ENCODE peak calls at places on chromosomes 2 and 18, in six cellular contexts. N, O, G, U, H and Y are unnamed samples.

GRCh38 chr18:76823574-76823973 is 1.2 kb downstream of the ZNF236 start:
- DNase-seq in N (no peak), O (peak), G (no peak), U (no peak), H (no peak), Y (peak)

GRCh38 chr2:212027681-212028628 is 510.6 kb downstream of the ERBB4 start:
- DNase-seq in N (no peak), O (no peak), G (no peak), U (no peak), H (no peak), Y (no peak)

GRCh38 chr2:233021771-233022170 is 8.7 kb upstream of the NGEF start:
- DNase-seq in N (no peak), O (no peak), G (no peak), U (no peak), H (no peak), Y (no peak)

GRCh38 chr18:61926532-61926931 is 33.7 kb upstream of the RNF152 start:
- DNase-seq in N (no peak), O (no peak), G (no peak), U (no peak), H (no peak), Y (no peak)

GRCh38 chr18:56977284-56977683 is 169.6 kb upstream of the BOD1L2 start:
- DNase-seq in N (no peak), O (no peak), G (no peak), U (no peak), H (no peak), Y (no peak)

GRCh38 chr2:179686069-179686468 is 175.3 kb downstream of the ZNF385B start:
- DNase-seq in N (no peak), O (no peak), G (no peak), U (no peak), H (no peak), Y (no peak)

GRCh38 chr18:24060644-24061043 is 46.1 kb downstream of the TTC39C start:
- DNase-seq in N (no peak), O (no peak), G (no peak), U (no peak), H (no peak), Y (no peak)

GRCh38 chr2:55585451-55586079 is 31.9 kb downstream of the PPP4R3B start:
- DNase-seq in N (no peak), O (no peak), G (peak), U (no peak), H (no peak), Y (no peak)

GRCh38 chr18:58632557-58632956 is 3.7 kb upstream of the ALPK2 start:
- DNase-seq in N (peak), O (no peak), G (no peak), U (no peak), H (no peak), Y (no peak)

GRCh38 chr18:30271716-30272115 is 770.8 kb downstream of the DSC3 start:
- DNase-seq in N (no peak), O (no peak), G (no peak), U (no peak), H (no peak), Y (no peak)

GRCh38 chr18:63336366-63337099 is 17.0 kb upstream of the BCL2 start:
- DNase-seq in N (no peak), O (no peak), G (peak), U (no peak), H (no peak), Y (no peak)

GRCh38 chr2:229417906-229418305 is 146.8 kb upstream of the PID1 start:
- DNase-seq in N (no peak), O (no peak), G (no peak), U (no peak), H (no peak), Y (no peak)

GRCh38 chr18:57956495-57956894 is 87.5 kb upstream of the NEDD4L start:
- DNase-seq in N (no peak), O (no peak), G (no peak), U (no peak), H (no peak), Y (no peak)

GRCh38 chr2:215531284-215531683 is 95.4 kb upstream of the FN1 start:
- DNase-seq in N (no peak), O (no peak), G (no peak), U (no peak), H (no peak), Y (no peak)

GRCh38 chr18:48002933-48003365 is 72.5 kb upstream of the SMAD2 start:
- DNase-seq in N (peak), O (no peak), G (no peak), U (no peak), H (no peak), Y (no peak)

GRCh38 chr2:235416816-235417499 is 76.9 kb upstream of the AGAP1 start:
- DNase-seq in N (no peak), O (no peak), G (no peak), U (no peak), H (no peak), Y (no peak)

GRCh38 chr2:69762513-69763494 is 20.9 kb downstream of the ANXA4 start:
- DNase-seq in N (peak), O (no peak), G (no peak), U (no peak), H (no peak), Y (no peak)

GRCh38 chr2:152466925-152467676 is 132.1 kb downstream of the FMNL2 start:
- DNase-seq in N (no peak), O (no peak), G (no peak), U (no peak), H (peak), Y (no peak)

GRCh38 chr18:8657873-8658521 is 47.4 kb upstream of the MTCL1 start:
- DNase-seq in N (no peak), O (no peak), G (no peak), U (no peak), H (no peak), Y (no peak)

GRCh38 chr2:238100821-238101771 is 956 bp downstream of the ESPNL start:
- DNase-seq in N (no peak), O (no peak), G (no peak), U (peak), H (peak), Y (peak)

GRCh38 chr2:10498525-10499274 is 50.6 kb upstream of the ODC1 start:
- DNase-seq in N (no peak), O (no peak), G (no peak), U (no peak), H (peak), Y (no peak)

GRCh38 chr2:160928854-160929301 is 231.3 kb upstream of the TANK start:
- DNase-seq in N (no peak), O (no peak), G (peak), U (no peak), H (no peak), Y (no peak)

GRCh38 chr18:54684786-54685185 is 93.7 kb downstream of the DYNAP start:
- DNase-seq in N (no peak), O (no peak), G (no peak), U (no peak), H (no peak), Y (no peak)

GRCh38 chr2:177599072-177599688 is 206.6 kb downstream of the AGPS start:
- DNase-seq in N (no peak), O (no peak), G (no peak), U (no peak), H (no peak), Y (no peak)

GRCh38 chr2:180677928-180678327 is 302.5 kb upstream of the UBE2E3 start:
- DNase-seq in N (no peak), O (no peak), G (no peak), U (no peak), H (no peak), Y (no peak)

GRCh38 chr2:33276868-33277503 is 199.5 kb upstream of the RASGRP3 start:
- DNase-seq in N (no peak), O (no peak), G (no peak), U (no peak), H (no peak), Y (no peak)

GRCh38 chr2:150280255-150280654 is 207.2 kb downstream of the RND3 start:
- DNase-seq in N (peak), O (no peak), G (no peak), U (no peak), H (no peak), Y (no peak)

GRCh38 chr18:10101293-10101701 is 187.5 kb downstream of the VAPA start:
- DNase-seq in N (peak), O (no peak), G (no peak), U (no peak), H (no peak), Y (no peak)

GRCh38 chr2:224551693-224552092 is 33.5 kb downstream of the CUL3 start:
- DNase-seq in N (no peak), O (no peak), G (no peak), U (no peak), H (no peak), Y (no peak)

GRCh38 chr2:226839960-226840359 is 4.1 kb downstream of the RHBDD1 start:
- DNase-seq in N (no peak), O (no peak), G (no peak), U (no peak), H (no peak), Y (no peak)

GRCh38 chr2:59301466-59302402 is 1060.6 kb upstream of the FANCL start:
- DNase-seq in N (peak), O (peak), G (peak), U (no peak), H (no peak), Y (no peak)

GRCh38 chr18:62716679-62717058 is 1.3 kb downstream of the PHLPP1 start:
- DNase-seq in N (peak), O (peak), G (no peak), U (no peak), H (peak), Y (peak)

GRCh38 chr2:191247381-191248057 is 2.3 kb downstream of the MYO1B start:
- DNase-seq in N (peak), O (no peak), G (peak), U (no peak), H (no peak), Y (no peak)

GRCh38 chr2:240399419-240400318 is 35.8 kb upstream of the GPC1 start:
- DNase-seq in N (no peak), O (no peak), G (no peak), U (peak), H (peak), Y (peak)

GRCh38 chr2:98917031-98917459 is 19.0 kb downstream of the CRACDL start:
- DNase-seq in N (no peak), O (no peak), G (peak), U (peak), H (no peak), Y (no peak)

DNA sequence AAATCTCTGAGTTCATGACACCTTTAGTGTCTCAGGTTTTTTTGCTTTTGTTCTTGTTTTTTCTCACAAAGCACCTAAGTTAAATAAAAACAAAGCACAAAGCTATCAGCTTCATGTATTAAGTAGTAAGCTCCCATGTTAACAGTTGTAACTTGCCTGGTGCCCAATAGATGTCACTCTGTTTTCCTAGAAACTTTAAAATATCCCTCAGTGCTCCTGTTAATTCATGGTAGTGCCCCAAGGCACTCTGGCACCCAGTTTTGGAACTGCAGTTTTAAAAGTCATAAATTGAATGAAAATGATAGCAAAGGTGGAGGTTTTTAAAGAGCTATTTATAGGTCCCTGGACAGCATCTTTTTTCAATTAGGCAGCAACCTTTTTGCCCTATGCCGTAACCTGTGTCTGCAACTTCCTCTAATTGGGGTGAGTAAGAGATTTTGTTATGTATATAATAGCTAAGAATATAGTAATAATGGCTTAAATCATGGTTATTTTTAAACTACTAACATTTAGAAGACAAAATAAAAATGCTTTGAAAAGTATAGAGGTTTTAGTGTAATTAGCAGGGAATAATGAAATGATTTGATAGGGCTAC is 555.0 kb upstream of the TMEFF2 start:
- DNase-seq in N (no peak), O (no peak), G (no peak), U (no peak), H (no peak), Y (no peak)
- TF ChIP-seq CTCF in N (no peak), O (peak), G (no peak), U (no peak), H (no peak), Y (peak)

GRCh38 chr2:231709636-231709980 is 1.3 kb downstream of the PTMA start:
- DNase-seq in N (peak), O (no peak), G (no peak), U (no peak), H (peak), Y (no peak)

GRCh38 chr2:231711677-231712461 is 3.5 kb downstream of the PTMA start:
- DNase-seq in N (no peak), O (no peak), G (no peak), U (no peak), H (no peak), Y (no peak)

GRCh38 chr2:231710751-231711676 is 2.7 kb downstream of the PTMA start:
- DNase-seq in N (peak), O (no peak), G (no peak), U (no peak), H (peak), Y (no peak)

GRCh38 chr2:231708773-231709635 is 679 bp downstream of the PTMA start:
- DNase-seq in N (peak), O (peak), G (no peak), U (no peak), H (peak), Y (no peak)

DNA sequence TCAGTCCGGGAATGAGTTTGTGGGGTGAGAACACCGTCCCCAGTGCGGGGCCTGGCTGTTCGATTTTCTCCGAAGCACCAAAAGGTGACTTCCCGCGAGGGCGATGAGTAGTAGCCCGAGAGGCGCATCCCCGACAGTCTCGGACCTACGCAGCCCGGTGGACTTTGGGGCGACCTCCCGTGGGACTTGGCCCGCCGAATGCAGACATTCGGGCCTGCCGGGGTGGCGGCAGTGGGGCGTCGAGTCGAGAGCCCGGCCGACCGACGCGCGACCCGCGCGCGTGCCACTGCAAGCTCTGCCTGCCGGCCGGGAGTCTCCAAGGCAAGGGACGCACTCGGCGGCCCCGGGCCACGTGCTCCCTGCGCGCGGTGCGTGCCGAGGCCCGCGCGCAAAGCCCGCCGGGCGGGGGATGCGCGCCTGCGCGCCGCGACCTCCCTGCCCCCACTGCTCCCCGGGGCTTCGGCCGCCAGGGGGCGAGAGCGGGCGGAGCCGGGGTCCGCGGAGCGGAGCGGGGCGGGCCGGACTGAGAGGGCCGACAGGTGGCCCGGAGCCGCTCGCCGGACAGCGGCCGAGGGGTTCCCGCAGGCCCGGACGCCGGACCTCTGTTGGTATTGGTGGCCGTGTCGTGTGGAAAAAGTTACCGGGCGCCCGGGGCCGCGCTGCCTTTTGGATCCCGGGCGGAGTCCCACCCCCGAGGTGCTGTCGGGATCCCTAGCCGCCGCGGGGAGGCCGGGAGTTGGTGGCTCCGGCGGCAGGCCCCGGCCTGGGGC is 1.8 kb downstream of the PTMA start:
- DNase-seq in N (peak), O (peak), G (no peak), U (no peak), H (peak), Y (peak)
- TF ChIP-seq CTCF in N (peak), O (peak), G (peak), U (peak), H (no peak), Y (peak)

GRCh38 chr2:64859208-64860161 is 129.7 kb upstream of the SLC1A4 start:
- DNase-seq in N (peak), O (peak), G (peak), U (peak), H (peak), Y (no peak)
- TF ChIP-seq CTCF in N (peak), O (peak), G (no peak), U (no peak), H (no peak), Y (peak)

GRCh38 chr2:159712194-159712928 is at the start of gene MARCHF7:
- DNase-seq in N (peak), O (peak), G (peak), U (peak), H (peak), Y (peak)
- TF ChIP-seq CTCF in N (peak), O (peak), G (peak), U (peak), H (no peak), Y (peak)

GRCh38 chr18:26803643-26804042 is 61.9 kb downstream of the AQP4 start:
- DNase-seq in N (no peak), O (no peak), G (no peak), U (no peak), H (no peak), Y (no peak)
- TF ChIP-seq CTCF in N (no peak), O (peak), G (no peak), U (no peak), H (no peak), Y (no peak)

GRCh38 chr2:74556831-74557370 is 2.4 kb downstream of the DOK1 start:
- DNase-seq in N (no peak), O (no peak), G (no peak), U (no peak), H (peak), Y (no peak)
- TF ChIP-seq CTCF in N (no peak), O (no peak), G (no peak), U (no peak), H (no peak), Y (no peak)

GRCh38 chr2:40760071-40760666 is 308.3 kb upstream of the SLC8A1 start:
- DNase-seq in N (peak), O (peak), G (peak), U (no peak), H (no peak), Y (no peak)
- TF ChIP-seq CTCF in N (peak), O (peak), G (peak), U (peak), H (no peak), Y (peak)

GRCh38 chr2:119290859-119291587 is 67.4 kb downstream of the STEAP3 start:
- DNase-seq in N (peak), O (peak), G (peak), U (no peak), H (peak), Y (peak)
- TF ChIP-seq CTCF in N (peak), O (peak), G (peak), U (no peak), H (no peak), Y (peak)